ENCODE peak calls at places on chromosome 20, in five cellular contexts. One of them, this sample, is unnamed.

GRCh38 chr20:29878777-29879442 is 1378.6 kb upstream of the DEFB115 start:
- DNase-seq in transverse colon: peak; percentile 19
- DNase-seq in H1: no peak
- DNase-seq in upper lobe of left lung: no peak
- DNase-seq in A549: no peak
- DNase-seq in this sample: no peak

GRCh38 chr20:63082308-63082938 is 75.7 kb upstream of the BHLHE23 start:
- DNase-seq in A549: no peak
- DNase-seq in upper lobe of left lung: no peak
- DNase-seq in transverse colon: no peak
- DNase-seq in H1: peak; percentile 84
- DNase-seq in this sample: peak; percentile 31

GRCh38 chr20:25280051-25280573 is 32.2 kb downstream of the PYGB start:
- DNase-seq in H1: peak; percentile 37
- DNase-seq in A549: no peak
- DNase-seq in transverse colon: peak; percentile 29
- DNase-seq in upper lobe of left lung: no peak
- DNase-seq in this sample: no peak

GRCh38 chr20:37296371-37296770 is 6.9 kb downstream of the MANBAL start:
- DNase-seq in upper lobe of left lung: no peak
- DNase-seq in H1: no peak
- DNase-seq in transverse colon: no peak
- DNase-seq in A549: no peak
- DNase-seq in this sample: no peak

GRCh38 chr20:56348306-56348695 is 10.5 kb upstream of the FAM210B start:
- DNase-seq in upper lobe of left lung: no peak
- DNase-seq in H1: no peak
- DNase-seq in A549: no peak
- DNase-seq in transverse colon: no peak
- DNase-seq in this sample: no peak

GRCh38 chr20:19757973-19758887 is at the start of gene RIN2:
- DNase-seq in upper lobe of left lung: peak; percentile 96
- DNase-seq in H1: peak; percentile 90
- DNase-seq in transverse colon: peak; percentile 92
- DNase-seq in A549: peak; percentile 98
- DNase-seq in this sample: peak; percentile 2

GRCh38 chr20:2652724-2653510 is 485 bp downstream of the NOP56 start:
- DNase-seq in A549: no peak
- DNase-seq in upper lobe of left lung: no peak
- DNase-seq in H1: no peak
- DNase-seq in transverse colon: peak; percentile 12
- DNase-seq in this sample: peak; percentile 52

GRCh38 chr20:45450097-45450818 is 19.3 kb upstream of the WFDC2 start:
- DNase-seq in upper lobe of left lung: peak; percentile 31
- DNase-seq in transverse colon: peak; percentile 23
- DNase-seq in H1: no peak
- DNase-seq in A549: peak; percentile 28
- DNase-seq in this sample: peak; percentile 53

GRCh38 chr20:50434653-50435396 is 75.4 kb upstream of the PTPN1 start:
- DNase-seq in A549: no peak
- DNase-seq in transverse colon: no peak
- DNase-seq in H1: no peak
- DNase-seq in upper lobe of left lung: peak; percentile 78
- DNase-seq in this sample: no peak

DNA sequence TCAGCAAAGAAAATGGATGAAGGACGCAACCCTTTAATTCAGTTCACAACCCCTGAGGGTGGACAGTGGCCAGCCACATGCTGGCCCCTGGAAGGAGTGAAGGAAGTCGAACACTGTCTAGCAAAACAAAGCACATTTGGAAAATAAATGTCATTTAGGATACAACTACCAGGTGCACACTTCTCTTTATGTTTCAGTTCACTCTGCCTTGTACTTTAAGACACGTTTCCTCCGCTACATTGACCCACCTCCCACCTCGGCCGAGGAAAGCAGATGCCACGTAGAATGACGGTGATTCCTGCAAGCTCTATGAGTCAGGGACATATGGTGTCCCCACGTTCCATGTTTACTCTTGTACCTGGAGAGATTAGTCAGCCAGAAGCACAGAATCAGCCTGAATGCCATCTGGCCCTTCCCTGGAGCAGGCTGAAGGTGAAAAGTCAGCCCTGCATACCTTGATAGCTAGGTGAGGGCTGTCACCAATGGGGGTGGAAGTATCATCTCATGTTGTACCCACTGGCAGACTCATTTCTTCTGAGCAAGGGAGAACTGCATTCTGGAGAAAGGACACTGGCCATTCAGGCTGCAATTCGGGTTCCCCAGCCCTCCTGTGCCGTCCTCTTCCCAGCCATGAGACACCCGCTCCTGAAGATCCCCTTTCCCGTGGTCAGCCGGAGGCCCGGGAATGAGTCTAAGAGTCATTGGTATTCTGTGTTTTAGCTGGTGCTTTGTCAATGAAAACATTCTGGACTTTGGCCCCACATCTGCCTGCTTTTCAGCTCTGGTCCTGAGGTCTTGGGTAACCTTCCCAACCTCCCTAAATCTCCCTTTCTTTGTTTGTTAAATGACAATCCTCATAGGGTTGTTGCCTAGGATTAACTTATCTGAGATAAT is 60.6 kb downstream of the FOXA2 start:
- DNase-seq in upper lobe of left lung: no peak
- DNase-seq in transverse colon: peak; percentile 40
- DNase-seq in A549: no peak
- DNase-seq in H1: peak; percentile 34
- DNase-seq in this sample: no peak
- TF ChIP-seq POLR2A in upper lobe of left lung: no peak
- TF ChIP-seq POLR2A in transverse colon: no peak
- TF ChIP-seq POLR2A in A549: no peak
- TF ChIP-seq POLR2A in H1: no peak
- TF ChIP-seq POLR2A in this sample: no peak

DNA sequence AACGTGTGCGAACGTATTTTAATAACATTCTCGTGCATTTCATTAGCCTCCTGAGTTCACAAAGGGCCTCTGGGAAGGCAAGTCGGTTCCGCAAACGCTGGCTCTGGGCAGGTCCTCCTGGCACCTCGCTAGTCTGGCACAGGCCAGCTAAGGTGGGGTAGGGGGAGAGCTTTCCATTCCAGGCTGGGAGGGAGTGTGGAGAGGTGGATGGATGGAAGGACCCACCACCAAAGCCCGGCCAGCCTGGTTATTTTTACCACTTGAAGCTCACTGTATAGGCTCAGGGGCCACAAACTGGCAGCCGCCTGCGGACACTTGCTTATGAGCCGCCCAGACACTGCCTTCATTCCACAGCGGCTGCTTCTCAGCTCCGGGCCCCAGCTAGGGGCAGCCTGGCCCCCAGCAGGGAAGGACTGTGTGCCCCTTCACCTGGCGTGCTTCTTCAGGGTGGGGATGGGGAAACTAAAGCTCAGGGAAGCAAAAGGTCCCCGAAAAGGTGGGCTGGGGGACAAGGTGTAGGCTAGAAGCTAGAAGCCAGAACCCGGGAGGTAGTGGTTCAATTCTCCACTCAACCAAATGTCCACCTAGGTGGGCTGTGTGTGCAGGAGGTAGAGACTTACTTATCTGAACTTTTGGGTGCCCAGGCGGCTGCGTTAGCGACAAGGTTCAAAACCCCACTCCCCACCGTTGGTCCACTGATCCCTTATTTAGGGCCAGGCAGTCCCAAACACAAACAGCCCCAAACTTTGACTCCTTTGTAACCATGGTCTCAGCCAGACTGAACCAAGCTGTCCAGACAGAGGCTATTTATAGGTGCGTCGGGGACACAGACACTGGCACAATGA is 1.7 kb downstream of the PMEPA1 start:
- DNase-seq in upper lobe of left lung: no peak
- DNase-seq in H1: no peak
- DNase-seq in transverse colon: no peak
- DNase-seq in A549: no peak
- DNase-seq in this sample: no peak
- TF ChIP-seq POLR2A in upper lobe of left lung: no peak
- TF ChIP-seq POLR2A in H1: no peak
- TF ChIP-seq POLR2A in transverse colon: no peak
- TF ChIP-seq POLR2A in A549: no peak
- TF ChIP-seq POLR2A in this sample: no peak

GRCh38 chr20:34829191-34829590 is 3.7 kb upstream of the NCOA6 start:
- DNase-seq in upper lobe of left lung: no peak
- DNase-seq in A549: no peak
- DNase-seq in H1: no peak
- DNase-seq in transverse colon: no peak
- DNase-seq in this sample: no peak

GRCh38 chr20:34820805-34821578 is 4.5 kb downstream of the NCOA6 start:
- DNase-seq in A549: no peak
- DNase-seq in H1: no peak
- DNase-seq in transverse colon: no peak
- DNase-seq in upper lobe of left lung: no peak
- DNase-seq in this sample: no peak

GRCh38 chr20:34824861-34825529 is 456 bp downstream of the NCOA6 start:
- DNase-seq in transverse colon: peak; percentile 64
- DNase-seq in H1: peak; percentile 87
- DNase-seq in A549: peak; percentile 40
- DNase-seq in upper lobe of left lung: peak; percentile 57
- DNase-seq in this sample: peak; percentile 82

GRCh38 chr20:34824026-34824860 is 1.2 kb downstream of the NCOA6 start:
- DNase-seq in transverse colon: peak; percentile 89
- DNase-seq in H1: peak; percentile 59
- DNase-seq in A549: peak; percentile 84
- DNase-seq in upper lobe of left lung: peak; percentile 87
- DNase-seq in this sample: peak; percentile 84

DNA sequence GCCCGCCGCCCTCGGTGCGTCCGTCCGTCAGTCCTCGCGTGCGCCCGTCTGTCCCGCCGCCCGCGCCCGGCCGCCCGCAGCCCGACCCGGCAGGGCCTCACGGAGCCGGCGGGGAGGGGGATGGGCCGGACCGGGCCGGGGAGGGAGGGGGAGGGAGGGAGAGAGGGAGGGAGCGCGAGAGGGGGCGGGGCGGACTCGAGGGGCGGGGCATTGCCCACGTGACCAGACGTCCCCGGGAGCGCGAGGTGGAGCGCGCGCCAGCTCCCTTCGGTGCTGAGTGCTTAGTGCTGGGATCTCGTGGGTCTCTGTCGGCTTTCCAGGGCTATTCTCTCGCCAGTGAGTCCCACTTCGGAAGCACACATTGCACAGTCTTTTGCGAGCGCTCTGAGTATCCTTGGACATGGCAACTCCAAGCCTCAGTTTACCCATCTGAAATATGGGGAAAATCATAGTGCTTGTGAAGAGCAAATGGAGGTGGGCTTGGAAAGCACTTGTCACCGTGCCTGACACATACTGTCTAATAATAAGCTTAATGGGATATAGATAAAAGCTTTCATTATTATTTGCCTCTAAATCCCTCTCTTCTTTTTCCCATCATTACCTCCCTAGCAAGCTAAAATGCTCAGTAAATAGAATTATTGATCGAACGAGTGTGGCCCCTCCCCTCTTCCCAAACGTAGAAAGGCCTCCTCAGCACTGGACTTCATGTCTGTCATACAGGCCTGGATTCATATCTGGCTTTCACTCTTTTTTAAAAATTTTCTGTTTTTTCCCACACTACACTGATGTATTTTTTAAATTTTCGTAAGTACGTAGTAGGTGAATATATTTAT is at the start of gene NCOA6:
- DNase-seq in upper lobe of left lung: peak; percentile 87
- DNase-seq in A549: peak; percentile 65
- DNase-seq in transverse colon: peak; percentile 91
- DNase-seq in H1: peak; percentile 78
- DNase-seq in this sample: peak; percentile 95
- TF ChIP-seq POLR2A in upper lobe of left lung: no peak
- TF ChIP-seq POLR2A in A549: peak; percentile 80
- TF ChIP-seq POLR2A in transverse colon: no peak
- TF ChIP-seq POLR2A in H1: no peak
- TF ChIP-seq POLR2A in this sample: peak; percentile 55

DNA sequence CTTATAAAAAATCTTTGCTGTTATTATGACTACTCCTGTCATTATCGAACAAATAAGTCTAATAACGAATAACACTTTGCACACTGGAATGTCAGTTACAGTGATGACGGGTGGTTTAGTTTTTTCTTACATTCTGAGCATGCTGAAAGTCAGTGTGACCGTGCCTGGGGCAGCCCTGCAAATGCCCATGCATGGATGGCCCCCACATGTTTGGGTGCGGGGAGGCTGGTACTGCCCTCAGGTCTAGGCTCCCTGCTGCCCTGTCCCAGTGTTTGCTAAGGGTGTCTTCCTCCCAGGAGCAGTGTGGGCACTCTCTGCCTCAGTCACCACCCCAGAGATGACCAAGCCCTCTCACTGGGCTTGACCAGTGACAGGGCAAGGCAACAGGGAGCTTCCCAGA is 3.0 kb downstream of the CSTL1 start:
- DNase-seq in H1: no peak
- DNase-seq in upper lobe of left lung: no peak
- DNase-seq in transverse colon: no peak
- DNase-seq in A549: no peak
- DNase-seq in this sample: no peak
- TF ChIP-seq POLR2A in H1: no peak
- TF ChIP-seq POLR2A in upper lobe of left lung: no peak
- TF ChIP-seq POLR2A in transverse colon: no peak
- TF ChIP-seq POLR2A in A549: no peak
- TF ChIP-seq POLR2A in this sample: no peak

DNA sequence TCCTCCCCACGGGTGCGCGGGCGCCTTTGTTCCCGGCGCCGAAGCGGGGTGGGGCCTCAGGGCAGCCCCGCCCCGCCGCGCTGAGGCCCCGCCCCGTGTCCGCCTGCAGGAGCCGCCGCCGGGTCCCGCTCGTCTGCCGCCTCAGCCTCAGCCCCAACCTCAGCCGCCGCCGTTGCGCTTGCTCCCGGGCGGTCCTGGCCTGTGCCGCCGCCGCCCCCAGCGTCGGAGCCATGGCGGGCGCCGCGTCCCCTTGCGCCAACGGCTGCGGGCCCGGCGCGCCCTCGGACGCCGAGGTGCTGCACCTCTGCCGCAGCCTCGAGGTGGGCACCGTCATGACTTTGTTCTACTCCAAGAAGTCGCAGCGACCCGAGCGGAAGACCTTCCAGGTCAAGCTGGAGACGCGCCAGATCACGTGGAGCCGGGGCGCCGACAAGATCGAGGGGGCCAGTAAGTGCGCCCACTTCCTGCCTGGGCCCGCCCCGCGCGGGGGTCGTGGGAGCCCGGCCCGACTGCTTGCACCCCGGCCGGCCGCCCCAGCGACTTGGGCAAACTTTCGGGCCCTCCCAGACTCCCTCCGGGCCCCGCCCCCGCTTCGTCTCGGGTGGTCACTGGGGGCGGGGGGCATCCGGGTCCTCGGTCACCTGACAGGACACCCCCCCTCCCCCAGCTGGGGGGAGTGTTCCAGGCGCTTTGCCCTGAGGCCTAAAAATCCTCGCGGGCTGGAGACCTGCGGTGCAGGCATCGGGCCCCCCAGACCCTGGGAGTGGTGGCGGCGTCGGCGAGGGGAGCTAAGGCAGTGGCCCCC is at the start of gene PLCG1:
- DNase-seq in A549: peak; percentile 47
- DNase-seq in upper lobe of left lung: peak; percentile 87
- DNase-seq in transverse colon: peak; percentile 84
- DNase-seq in H1: peak; percentile 91
- DNase-seq in this sample: peak; percentile 89
- TF ChIP-seq POLR2A in A549: peak; percentile 24
- TF ChIP-seq POLR2A in upper lobe of left lung: no peak
- TF ChIP-seq POLR2A in transverse colon: peak; percentile 34
- TF ChIP-seq POLR2A in H1: peak; percentile 83
- TF ChIP-seq POLR2A in this sample: no peak